ENCODE peak calls at places on chromosomes 1 and 21, in five cellular contexts. B is lung microvascular endothelial cell, P is Panc1, O is Caki2, Y is hepatocyte. L is an unnamed sample.

GRCh38 chr21:17045214-17045835 is 467.5 kb upstream of the CXADR start:
- DNase-seq in B (peak), P (no peak), O (peak), Y (peak), L (peak)

GRCh38 chr1:31814631-31815306 is 1.1 kb downstream of the SPOCD1 start:
- DNase-seq in B (no peak), P (no peak), O (no peak), Y (no peak), L (no peak)

GRCh38 chr1:243351347-243351746 is 95.5 kb downstream of the SDCCAG8 start:
- DNase-seq in B (no peak), P (no peak), O (no peak), Y (no peak), L (no peak)

GRCh38 chr1:155858805-155859233 is 548 bp upstream of the SYT11 start:
- DNase-seq in B (no peak), P (no peak), O (no peak), Y (peak), L (peak)

GRCh38 chr1:209840611-209841010 is 12.8 kb downstream of the UTP25 start:
- DNase-seq in B (peak), P (no peak), O (no peak), Y (no peak), L (no peak)

GRCh38 chr21:33069645-33069993 is 322 bp upstream of the OLIG1 start:
- DNase-seq in B (no peak), P (no peak), O (no peak), Y (no peak), L (no peak)

GRCh38 chr1:34268311-34269042 is 91.8 kb downstream of the C1orf94 start:
- DNase-seq in B (peak), P (no peak), O (no peak), Y (no peak), L (peak)

GRCh38 chr21:28867401-28867800 is 125.3 kb downstream of the LTN1 start:
- DNase-seq in B (no peak), P (no peak), O (no peak), Y (no peak), L (no peak)

GRCh38 chr1:100440075-100440809 is 87.9 kb downstream of the CDC14A start:
- DNase-seq in B (peak), P (no peak), O (no peak), Y (peak), L (no peak)

GRCh38 chr1:180248176-180248575 is 18.1 kb downstream of the LHX4 start:
- DNase-seq in B (no peak), P (no peak), O (no peak), Y (no peak), L (no peak)

GRCh38 chr1:244603498-244603897 is 49.4 kb upstream of the DESI2 start:
- DNase-seq in B (peak), P (no peak), O (no peak), Y (peak), L (peak)

GRCh38 chr1:30990594-30990993 is 74.9 kb downstream of the PUM1 start:
- DNase-seq in B (no peak), P (no peak), O (no peak), Y (no peak), L (no peak)

GRCh38 chr1:212782422-212783154 is 9.0 kb downstream of the NSL1 start:
- DNase-seq in B (peak), P (no peak), O (peak), Y (peak), L (peak)

GRCh38 chr1:28877132-28877781 is 37.1 kb upstream of the EPB41 start:
- DNase-seq in B (peak), P (peak), O (peak), Y (peak), L (peak)

GRCh38 chr21:32592929-32593502 is 7.7 kb upstream of the TCP10L start:
- DNase-seq in B (no peak), P (no peak), O (no peak), Y (peak), L (no peak)

L was measured in HFFc6.